ENCODE peak calls at places on chromosomes 13 and 19, in five cellular contexts. G, X, T, V and U are unnamed samples.
A peak's percentile ranks its signal among the peaks of the same experiment; 100 is the strongest.

GRCh38 chr13:114161644-114162532 is 17.2 kb upstream of the CFAP97D2 start:
- DNase-seq in G (peak; percentile 89), X (no peak), T (no peak), V (no peak), U (peak; percentile 43)

GRCh38 chr13:97468331-97468730 is 34.4 kb downstream of the RAP2A start:
- DNase-seq in G (no peak), X (no peak), T (no peak), V (peak; percentile 58), U (no peak)

GRCh38 chr13:42329239-42329638 is 57.3 kb downstream of the AKAP11 start:
- DNase-seq in G (no peak), X (no peak), T (no peak), V (no peak), U (no peak)

GRCh38 chr19:8367327-8368001 is 3.5 kb downstream of the ANGPTL4 start:
- DNase-seq in G (peak; percentile 83), X (no peak), T (peak; percentile 79), V (peak; percentile 95), U (peak; percentile 98)

GRCh38 chr19:40205760-40206159 is 12.4 kb downstream of the TTC9B start:
- DNase-seq in G (no peak), X (no peak), T (no peak), V (no peak), U (no peak)

GRCh38 chr19:52187407-52187806 is 2.4 kb upstream of the PPP2R1A start:
- DNase-seq in G (no peak), X (no peak), T (no peak), V (no peak), U (no peak)

GRCh38 chr19:33683881-33684549 is 62.3 kb downstream of the CHST8 start:
- DNase-seq in G (peak; percentile 31), X (no peak), T (peak; percentile 51), V (peak; percentile 55), U (peak; percentile 79)

GRCh38 chr19:42132030-42132628 is at the start of gene POU2F2:
- DNase-seq in G (peak; percentile 92), X (peak; percentile 85), T (no peak), V (no peak), U (no peak)

GRCh38 chr19:56253737-56254136 is 18.8 kb upstream of the EDDM13 start:
- DNase-seq in G (no peak), X (no peak), T (peak; percentile 72), V (peak; percentile 65), U (no peak)

GRCh38 chr19:12095111-12095790 is 30.7 kb downstream of the ZNF844 start:
- DNase-seq in G (no peak), X (no peak), T (no peak), V (peak; percentile 85), U (no peak)

GRCh38 chr13:41463823-41464602 is 6.7 kb downstream of the RGCC start:
- DNase-seq in G (no peak), X (no peak), T (no peak), V (no peak), U (no peak)

GRCh38 chr19:17404015-17404414 is 1.4 kb downstream of the BST2 start:
- DNase-seq in G (no peak), X (no peak), T (no peak), V (no peak), U (no peak)

GRCh38 chr19:55094456-55095259 is 19.0 kb downstream of the EPS8L1 start:
- DNase-seq in G (peak; percentile 40), X (no peak), T (no peak), V (no peak), U (peak; percentile 81)

GRCh38 chr19:40682431-40682964 is 8.0 kb downstream of the NUMBL start:
- DNase-seq in G (no peak), X (no peak), T (no peak), V (no peak), U (no peak)

GRCh38 chr19:10699650-10700335 is 1.4 kb upstream of the QTRT1 start:
- DNase-seq in G (no peak), X (peak; percentile 54), T (peak; percentile 63), V (peak; percentile 54), U (no peak)

GRCh38 chr13:28181413-28181812 is 43.1 kb downstream of the PAN3 start:
- DNase-seq in G (no peak), X (no peak), T (no peak), V (peak; percentile 79), U (peak; percentile 14)

GRCh38 chr19:30344446-30345425 is 27.4 kb upstream of the ZNF536 start:
- DNase-seq in G (no peak), X (no peak), T (peak; percentile 23), V (no peak), U (no peak)

GRCh38 chr19:310141-310651 is 19.0 kb upstream of the PLPP2 start:
- DNase-seq in G (no peak), X (no peak), T (no peak), V (no peak), U (no peak)

GRCh38 chr19:8552810-8553209 is 24.4 kb downstream of the MYO1F start:
- DNase-seq in G (no peak), X (no peak), T (peak; percentile 65), V (peak; percentile 67), U (peak; percentile 41)

GRCh38 chr19:1942934-1943555 is 2.1 kb downstream of the CSNK1G2 start:
- DNase-seq in G (peak; percentile 72), X (no peak), T (no peak), V (peak; percentile 25), U (peak; percentile 24)

GRCh38 chr13:37627428-37627827 is 28.9 kb upstream of the POSTN start:
- DNase-seq in G (no peak), X (no peak), T (no peak), V (no peak), U (no peak)

GRCh38 chr13:76398426-76398825 is 487.8 kb downstream of the KCTD12 start:
- DNase-seq in G (no peak), X (no peak), T (no peak), V (peak; percentile 38), U (no peak)

GRCh38 chr19:11693505-11694499 is 44.9 kb downstream of the ZNF823 start:
- DNase-seq in G (no peak), X (no peak), T (no peak), V (peak; percentile 90), U (peak; percentile 65)

GRCh38 chr19:21474671-21475181 is 30.7 kb upstream of the ZNF429 start:
- DNase-seq in G (peak; percentile 70), X (peak; percentile 42), T (no peak), V (peak; percentile 83), U (peak; percentile 99)

GRCh38 chr19:15644816-15645215 is 4.1 kb downstream of the CYP4F3 start:
- DNase-seq in G (no peak), X (no peak), T (no peak), V (no peak), U (no peak)

GRCh38 chr19:43300206-43300605 is 30.9 kb upstream of the PSG9 start:
- DNase-seq in G (no peak), X (no peak), T (no peak), V (no peak), U (no peak)

GRCh38 chr13:40440990-40441820 is 225.2 kb downstream of the FOXO1 start:
- DNase-seq in G (peak; percentile 67), X (no peak), T (peak; percentile 6), V (peak; percentile 51), U (no peak)

GRCh38 chr13:112567161-112567862 is 20.6 kb downstream of the TUBGCP3 start:
- DNase-seq in G (no peak), X (no peak), T (no peak), V (peak; percentile 7), U (no peak)

GRCh38 chr19:47609885-47610545 is 1.1 kb downstream of the BICRA start:
- DNase-seq in G (peak; percentile 81), X (no peak), T (peak; percentile 54), V (peak; percentile 55), U (peak; percentile 75)

GRCh38 chr13:112685856-112686255 is 4.0 kb upstream of the ATP11A start:
- DNase-seq in G (no peak), X (no peak), T (no peak), V (no peak), U (no peak)

GRCh38 chr19:11378319-11379189 is 4.1 kb downstream of the SWSAP1 start:
- DNase-seq in G (no peak), X (no peak), T (peak; percentile 72), V (peak; percentile 75), U (peak; percentile 75)

GRCh38 chr13:31012285-31013024 is 80.0 kb downstream of the TEX26 start:
- DNase-seq in G (no peak), X (no peak), T (no peak), V (peak; percentile 44), U (peak; percentile 15)

GRCh38 chr19:3431760-3432397 is 48.4 kb downstream of the SMIM24 start:
- DNase-seq in G (no peak), X (no peak), T (no peak), V (no peak), U (no peak)

GRCh38 chr13:112368883-112369282 is 7.3 kb upstream of the SPACA7 start:
- DNase-seq in G (no peak), X (no peak), T (no peak), V (no peak), U (no peak)

GRCh38 chr19:20107301-20107700 is 29.5 kb downstream of the ZNF90 start:
- DNase-seq in G (no peak), X (no peak), T (no peak), V (no peak), U (no peak)